ENCODE peak calls at places on chromosomes 7 and 10, in four cellular contexts. One of them, this sample, is unnamed.

GRCh38 chr7:106216517-106217088 is 68.2 kb downstream of the NAMPT start:
- DNase-seq in activated CD4-positive, alpha-beta T cell treated with anti-CD3 and anti-CD28 coated beads for 48 hours: no peak
- DNase-seq in DMS153: peak
- DNase-seq in epithelial cell of esophagus: peak
- DNase-seq in this sample: no peak

GRCh38 chr10:100802196-100802595 is 56.8 kb downstream of the PAX2 start:
- DNase-seq in activated CD4-positive, alpha-beta T cell treated with anti-CD3 and anti-CD28 coated beads for 48 hours: no peak
- DNase-seq in DMS153: no peak
- DNase-seq in epithelial cell of esophagus: no peak
- DNase-seq in this sample: no peak

GRCh38 chr7:10237306-10237705 is 736.4 kb upstream of the PHF14 start:
- DNase-seq in activated CD4-positive, alpha-beta T cell treated with anti-CD3 and anti-CD28 coated beads for 48 hours: no peak
- DNase-seq in DMS153: no peak
- DNase-seq in epithelial cell of esophagus: peak
- DNase-seq in this sample: no peak

GRCh38 chr7:44608916-44609648 is 2.7 kb downstream of the OGDH start:
- DNase-seq in activated CD4-positive, alpha-beta T cell treated with anti-CD3 and anti-CD28 coated beads for 48 hours: no peak
- DNase-seq in DMS153: no peak
- DNase-seq in epithelial cell of esophagus: peak
- DNase-seq in this sample: no peak

GRCh38 chr10:28180654-28181053 is 122.2 kb downstream of the MPP7 start:
- DNase-seq in activated CD4-positive, alpha-beta T cell treated with anti-CD3 and anti-CD28 coated beads for 48 hours: peak
- DNase-seq in DMS153: no peak
- DNase-seq in epithelial cell of esophagus: peak
- DNase-seq in this sample: no peak

GRCh38 chr10:24882047-24882698 is 70.2 kb downstream of the PRTFDC1 start:
- DNase-seq in activated CD4-positive, alpha-beta T cell treated with anti-CD3 and anti-CD28 coated beads for 48 hours: peak
- DNase-seq in DMS153: no peak
- DNase-seq in epithelial cell of esophagus: peak
- DNase-seq in this sample: no peak

GRCh38 chr7:116653646-116654045 is 18.4 kb upstream of the MET start:
- DNase-seq in activated CD4-positive, alpha-beta T cell treated with anti-CD3 and anti-CD28 coated beads for 48 hours: no peak
- DNase-seq in DMS153: no peak
- DNase-seq in epithelial cell of esophagus: peak
- DNase-seq in this sample: no peak

GRCh38 chr10:132677096-132677904 is 108.6 kb downstream of the NKX6-2 start:
- DNase-seq in activated CD4-positive, alpha-beta T cell treated with anti-CD3 and anti-CD28 coated beads for 48 hours: no peak
- DNase-seq in DMS153: no peak
- DNase-seq in epithelial cell of esophagus: no peak
- DNase-seq in this sample: peak

GRCh38 chr10:133461841-133462240 is 8.1 kb downstream of the SCART1 start:
- DNase-seq in activated CD4-positive, alpha-beta T cell treated with anti-CD3 and anti-CD28 coated beads for 48 hours: no peak
- DNase-seq in DMS153: no peak
- DNase-seq in epithelial cell of esophagus: no peak
- DNase-seq in this sample: no peak

GRCh38 chr7:149872419-149873073 is 1.2 kb upstream of the ATP6V0E2 start:
- DNase-seq in activated CD4-positive, alpha-beta T cell treated with anti-CD3 and anti-CD28 coated beads for 48 hours: peak
- DNase-seq in DMS153: peak
- DNase-seq in epithelial cell of esophagus: peak
- DNase-seq in this sample: peak

GRCh38 chr10:48406204-48406603 is 99.7 kb downstream of the MAPK8 start:
- DNase-seq in activated CD4-positive, alpha-beta T cell treated with anti-CD3 and anti-CD28 coated beads for 48 hours: no peak
- DNase-seq in DMS153: no peak
- DNase-seq in epithelial cell of esophagus: peak
- DNase-seq in this sample: no peak

This sample was measured in testis.